ENCODE peak calls at places on chromosomes 3 and 15, in eight cellular contexts. D, N, X, F, R, S, C and B are unnamed samples. For H3K4me1, the result is how much of the 10 kb centered on the place peaks cover.

GRCh38 chr3:129827765-129828164 is 65.7 kb downstream of the TMCC1 start:
- DNase-seq in X (no peak), R (no peak), S (no peak), N (no peak), C (no peak), D (no peak), F (no peak), B (no peak)

GRCh38 chr3:138469869-138470268 is 35.5 kb downstream of the ESYT3 start:
- DNase-seq in N (no peak), F (no peak), X (no peak), R (no peak), D (no peak), C (no peak), S (no peak), B (no peak)

GRCh38 chr15:72306211-72306785 is 13.7 kb downstream of the CELF6 start:
- DNase-seq in S (no peak), C (peak), D (no peak), R (no peak), X (no peak), N (no peak), F (no peak), B (no peak)

GRCh38 chr3:51024765-51025681 is 350.3 kb downstream of the DOCK3 start:
- DNase-seq in N (no peak), F (no peak), S (no peak), R (peak), D (peak), X (no peak), C (no peak), B (peak)

GRCh38 chr3:162391301-162391700 is 894.7 kb downstream of the OTOL1 start:
- DNase-seq in X (no peak), C (peak), S (no peak), D (no peak), F (no peak), N (no peak), R (no peak), B (no peak)

GRCh38 chr15:90818251-90819210 is 49.9 kb upstream of the FURIN start:
- DNase-seq in X (no peak), C (no peak), S (no peak), F (no peak), R (peak), D (peak), N (no peak), B (no peak)

GRCh38 chr3:167684389-167684993 is 30.7 kb upstream of the WDR49 start:
- DNase-seq in N (peak), F (peak), C (peak), D (no peak), R (peak), S (no peak), X (peak), B (peak)

GRCh38 chr3:66572090-66572632 is 71.3 kb upstream of the LRIG1 start:
- DNase-seq in X (no peak), C (no peak), N (no peak), S (no peak), D (no peak), R (no peak), F (no peak), B (no peak)

GRCh38 chr3:143613226-143613625 is 235.0 kb downstream of the SLC9A9 start:
- DNase-seq in F (no peak), X (no peak), R (no peak), S (no peak), D (no peak), N (no peak), C (no peak), B (no peak)

GRCh38 chr15:66698318-66698961 is 3.6 kb upstream of the SMAD6 start:
- DNase-seq in X (peak), R (peak), S (peak), C (peak), D (peak), F (peak), N (peak), B (peak)

GRCh38 chr15:32993285-32993684 is 201.2 kb downstream of the FMN1 start:
- DNase-seq in F (no peak), X (no peak), D (no peak), N (no peak), C (no peak), S (no peak), R (no peak), B (no peak)

GRCh38 chr15:92958105-92958504 is 58.0 kb downstream of the CHD2 start:
- DNase-seq in S (no peak), C (peak), X (no peak), N (no peak), R (no peak), D (no peak), F (no peak), B (no peak)

GRCh38 chr3:160399347-160400047 is at the start of gene SMC4:
- DNase-seq in S (peak), D (peak), C (peak), N (peak), R (peak), X (peak), F (no peak), B (peak)
- TF ChIP-seq POLR2A in S (peak), D (peak), C (peak), N (peak), R (peak), X (peak), F (no peak), B (peak)

GRCh38 chr15:98809273-98809672 is 160.9 kb downstream of the IGF1R start:
- DNase-seq in S (no peak), D (no peak), R (peak), X (no peak), N (no peak), C (no peak), F (no peak), B (no peak)

GRCh38 chr15:98807262-98807661 is 158.9 kb downstream of the IGF1R start:
- DNase-seq in N (no peak), R (no peak), C (peak), S (no peak), F (no peak), X (no peak), D (no peak), B (no peak)

GRCh38 chr15:98804057-98804380 is 155.7 kb downstream of the IGF1R start:
- DNase-seq in S (no peak), C (peak), N (no peak), D (no peak), F (no peak), X (no peak), R (no peak), B (no peak)

GRCh38 chr15:98805434-98806274 is 157.3 kb downstream of the IGF1R start:
- DNase-seq in N (no peak), C (peak), F (no peak), X (no peak), S (no peak), D (no peak), R (no peak), B (no peak)

DNA sequence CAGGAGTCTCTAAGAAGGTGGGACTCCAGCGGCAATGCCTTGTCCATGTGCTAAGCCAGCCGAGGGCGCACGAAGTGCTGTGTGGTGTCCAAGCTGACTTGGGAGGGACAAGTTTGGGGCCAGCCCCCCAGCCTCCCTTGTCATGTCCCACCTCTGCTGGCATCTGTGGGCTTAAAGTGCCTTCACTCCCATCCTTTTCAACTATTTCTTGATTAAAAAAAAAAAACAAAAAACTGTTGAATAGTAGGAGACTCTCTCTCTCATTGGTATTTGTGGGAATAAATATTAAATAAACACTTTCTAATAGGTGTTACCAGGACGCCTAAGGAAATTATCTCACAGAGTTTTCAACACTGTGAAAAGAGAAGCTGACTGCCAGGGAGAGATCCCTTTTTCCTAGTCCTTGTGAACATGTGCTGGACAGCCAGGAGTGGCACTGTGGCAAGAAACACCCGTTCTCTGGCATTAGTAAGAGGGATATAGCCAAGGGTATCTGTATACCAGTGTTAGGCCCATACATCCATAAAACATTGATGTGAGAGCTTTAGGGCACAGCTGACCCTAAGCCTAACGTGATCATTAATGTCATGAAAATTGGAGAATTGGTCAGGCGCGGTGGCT is 158.0 kb downstream of the IGF1R start:
- DNase-seq in N (no peak), X (no peak), R (no peak), C (no peak), S (no peak), F (no peak), D (no peak), B (no peak)
- H3K4me3 ChIP-seq in N (no peak), X (no peak), R (no peak), C (no peak), S (no peak), F (no peak), D (no peak), B (no peak)

GRCh38 chr3:29297998-29298397 is 17.1 kb downstream of the RBMS3 start:
- DNase-seq in F (no peak), S (no peak), N (no peak), D (no peak), X (no peak), C (no peak), R (no peak), B (no peak)
- H3K4me1 ChIP-seq in F (under half), S (under half), N (under half), D (under half), X (under half), C (under half), R (under half), B (under half)

GRCh38 chr3:148232409-148232808 is 465.3 kb upstream of the AGTR1 start:
- DNase-seq in X (no peak), D (no peak), C (no peak), S (no peak), R (no peak), F (no peak), N (no peak), B (no peak)
- TF ChIP-seq POLR2A in X (no peak), D (no peak), C (no peak), S (no peak), R (no peak), F (no peak), N (no peak), B (no peak)

GRCh38 chr3:113268917-113269316 is 57.6 kb downstream of the BOC start:
- DNase-seq in X (no peak), C (no peak), S (no peak), D (no peak), R (no peak), N (no peak), F (no peak), B (no peak)
- H3K4me3 ChIP-seq in X (no peak), C (no peak), S (no peak), D (no peak), R (no peak), N (no peak), F (no peak), B (no peak)

GRCh38 chr3:106454497-106454896 is 585.7 kb upstream of the CBLB start:
- DNase-seq in X (no peak), C (no peak), D (no peak), N (no peak), S (no peak), F (no peak), R (no peak), B (no peak)

GRCh38 chr3:106446271-106446670 is 577.5 kb upstream of the CBLB start:
- DNase-seq in D (no peak), X (no peak), N (no peak), C (no peak), S (no peak), F (no peak), R (no peak), B (no peak)

GRCh38 chr3:106457278-106458210 is 588.7 kb upstream of the CBLB start:
- DNase-seq in D (no peak), S (no peak), N (no peak), X (peak), R (peak), C (peak), F (no peak), B (no peak)

GRCh38 chr3:106447902-106448301 is 579.1 kb upstream of the CBLB start:
- DNase-seq in S (no peak), D (no peak), X (no peak), F (no peak), C (no peak), N (no peak), R (no peak), B (no peak)

DNA sequence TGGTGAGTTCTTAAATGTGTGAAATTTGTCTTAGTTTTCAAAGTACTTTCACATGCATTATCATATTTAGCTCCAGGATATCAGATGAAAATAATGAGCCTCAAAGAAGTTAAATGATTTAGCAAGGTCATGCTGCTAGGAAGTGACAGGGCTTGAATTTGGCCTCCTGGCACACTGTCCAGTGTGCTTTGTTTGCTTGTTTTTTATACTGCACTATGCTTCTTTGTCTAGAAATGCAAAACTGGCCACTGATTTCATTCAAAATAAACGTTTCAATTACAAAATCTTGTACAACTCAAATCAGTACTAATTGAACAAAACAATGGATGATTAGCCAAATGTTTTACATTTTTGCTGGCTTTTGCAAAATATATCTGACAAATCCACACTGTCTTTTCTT is 583.3 kb upstream of the CBLB start:
- DNase-seq in D (no peak), X (no peak), F (no peak), S (no peak), R (no peak), N (no peak), C (no peak), B (no peak)
- H3K4me1 ChIP-seq in D (under half), X (under half), F (under half), S (under half), R (under half), N (under half), C (under half), B (under half)

DNA sequence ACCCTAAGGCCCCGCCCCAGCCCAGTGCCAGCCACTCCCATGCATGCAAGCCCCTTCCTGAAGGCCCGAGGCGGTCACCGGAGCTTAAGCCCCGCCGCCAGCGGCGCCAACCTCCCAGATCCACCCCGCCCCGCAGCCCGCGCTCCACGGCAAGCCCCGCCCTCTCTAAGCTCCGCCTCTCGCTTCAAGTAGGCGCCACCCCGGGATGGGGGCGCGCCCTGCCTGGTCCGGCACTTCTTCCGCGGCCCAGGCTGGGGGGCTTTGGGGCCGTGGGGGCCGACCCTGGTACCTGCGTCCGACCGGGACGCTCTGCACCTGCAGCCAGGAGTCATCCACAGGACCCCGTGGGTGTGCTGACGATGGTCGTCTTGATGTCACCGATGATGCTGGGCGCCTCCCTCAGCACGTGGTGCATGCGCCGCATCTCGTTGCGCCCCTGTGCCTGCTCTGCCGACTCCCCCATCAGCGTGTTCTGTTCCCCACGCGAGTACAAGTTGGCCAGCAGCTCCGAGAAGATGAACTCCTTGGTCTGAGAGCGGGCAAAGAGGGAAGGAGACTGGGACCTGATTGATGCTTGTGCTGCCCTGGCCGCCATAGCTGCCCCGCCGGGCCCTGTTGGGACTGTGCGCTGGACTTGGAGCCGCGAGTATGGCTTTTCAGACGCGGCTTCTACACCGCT is 26.1 kb upstream of the CSPG4 start:
- DNase-seq in X (peak), R (peak), S (peak), D (peak), N (peak), F (peak), C (peak), B (peak)
- TF ChIP-seq POLR2A in X (no peak), R (no peak), S (peak), D (no peak), N (no peak), F (no peak), C (no peak), B (no peak)